ENCODE peak calls at places on chromosomes 16 and 17, in six cellular contexts. One of them, this sample, is unnamed.

GRCh38 chr16:83137326-83137770 is 510.6 kb downstream of the CDH13 start:
- DNase-seq in CD8-positive, alpha-beta T cell: no peak
- DNase-seq in brain microvascular endothelial cell: peak; percentile 75
- DNase-seq in fibroblast of lung: peak; percentile 94
- DNase-seq in endodermal cell: no peak
- DNase-seq in A673: no peak
- DNase-seq in this sample: no peak

GRCh38 chr17:81322271-81323082 is 27.4 kb upstream of the SLC38A10 start:
- DNase-seq in CD8-positive, alpha-beta T cell: peak; percentile 21
- DNase-seq in fibroblast of lung: no peak
- DNase-seq in brain microvascular endothelial cell: no peak
- DNase-seq in A673: peak; percentile 67
- DNase-seq in endodermal cell: peak; percentile 87
- DNase-seq in this sample: peak; percentile 43

GRCh38 chr17:44049294-44050080 is 17.0 kb downstream of the LSM12 start:
- DNase-seq in brain microvascular endothelial cell: no peak
- DNase-seq in A673: no peak
- DNase-seq in fibroblast of lung: no peak
- DNase-seq in CD8-positive, alpha-beta T cell: no peak
- DNase-seq in endodermal cell: no peak
- DNase-seq in this sample: no peak

GRCh38 chr16:35431829-35432663 is 1972.6 kb downstream of the TP53TG3F start:
- DNase-seq in CD8-positive, alpha-beta T cell: no peak
- DNase-seq in brain microvascular endothelial cell: no peak
- DNase-seq in A673: peak; percentile 1
- DNase-seq in fibroblast of lung: no peak
- DNase-seq in endodermal cell: peak; percentile 68
- DNase-seq in this sample: no peak

GRCh38 chr17:50774225-50774803 is 7.0 kb upstream of the ANKRD40CL start:
- DNase-seq in A673: no peak
- DNase-seq in fibroblast of lung: no peak
- DNase-seq in brain microvascular endothelial cell: no peak
- DNase-seq in endodermal cell: peak; percentile 68
- DNase-seq in CD8-positive, alpha-beta T cell: no peak
- DNase-seq in this sample: no peak

GRCh38 chr17:55149485-55149884 is 115.3 kb upstream of the HLF start:
- DNase-seq in endodermal cell: no peak
- DNase-seq in CD8-positive, alpha-beta T cell: no peak
- DNase-seq in brain microvascular endothelial cell: no peak
- DNase-seq in A673: no peak
- DNase-seq in fibroblast of lung: no peak
- DNase-seq in this sample: no peak

GRCh38 chr16:15542261-15542660 is 100.7 kb downstream of the MARF1 start:
- DNase-seq in brain microvascular endothelial cell: no peak
- DNase-seq in A673: peak; percentile 33
- DNase-seq in endodermal cell: no peak
- DNase-seq in fibroblast of lung: no peak
- DNase-seq in CD8-positive, alpha-beta T cell: no peak
- DNase-seq in this sample: no peak

GRCh38 chr17:28682655-28683054 is 20.6 kb downstream of the SUPT6H start:
- DNase-seq in A673: no peak
- DNase-seq in endodermal cell: no peak
- DNase-seq in fibroblast of lung: no peak
- DNase-seq in CD8-positive, alpha-beta T cell: no peak
- DNase-seq in brain microvascular endothelial cell: no peak
- DNase-seq in this sample: no peak

GRCh38 chr17:77963441-77963840 is 4.9 kb downstream of the TNRC6C start:
- DNase-seq in endodermal cell: no peak
- DNase-seq in CD8-positive, alpha-beta T cell: peak; percentile 53
- DNase-seq in brain microvascular endothelial cell: peak; percentile 93
- DNase-seq in A673: peak; percentile 80
- DNase-seq in fibroblast of lung: peak; percentile 95
- DNase-seq in this sample: peak; percentile 30

GRCh38 chr17:3885970-3886369 is 6.9 kb downstream of the CAMKK1 start:
- DNase-seq in endodermal cell: peak; percentile 85
- DNase-seq in CD8-positive, alpha-beta T cell: no peak
- DNase-seq in brain microvascular endothelial cell: peak; percentile 81
- DNase-seq in A673: no peak
- DNase-seq in fibroblast of lung: peak; percentile 59
- DNase-seq in this sample: no peak

GRCh38 chr17:45098869-45099616 is 33.3 kb downstream of the PLCD3 start:
- DNase-seq in fibroblast of lung: peak; percentile 58
- DNase-seq in A673: peak; percentile 63
- DNase-seq in CD8-positive, alpha-beta T cell: peak; percentile 76
- DNase-seq in brain microvascular endothelial cell: peak; percentile 60
- DNase-seq in endodermal cell: peak; percentile 99
- DNase-seq in this sample: peak; percentile 69

GRCh38 chr16:85047867-85048455 is 20.4 kb downstream of the KIAA0513 start:
- DNase-seq in brain microvascular endothelial cell: no peak
- DNase-seq in fibroblast of lung: no peak
- DNase-seq in A673: no peak
- DNase-seq in CD8-positive, alpha-beta T cell: no peak
- DNase-seq in endodermal cell: no peak
- DNase-seq in this sample: no peak
- H3K27ac ChIP-seq in brain microvascular endothelial cell: no peak overlapping the region
- H3K27ac ChIP-seq in fibroblast of lung: no peak overlapping the region
- H3K27ac ChIP-seq in A673: no peak overlapping the region
- H3K27ac ChIP-seq in CD8-positive, alpha-beta T cell: peak overlapping the region; percentile 18
- H3K27ac ChIP-seq in endodermal cell: no peak overlapping the region
- H3K27ac ChIP-seq in this sample: no peak overlapping the region

GRCh38 chr17:37065486-37066321 is 117.0 kb downstream of the AATF start:
- DNase-seq in brain microvascular endothelial cell: no peak
- DNase-seq in fibroblast of lung: no peak
- DNase-seq in CD8-positive, alpha-beta T cell: no peak
- DNase-seq in A673: no peak
- DNase-seq in endodermal cell: peak; percentile 87
- DNase-seq in this sample: no peak
- H3K27me3 ChIP-seq in brain microvascular endothelial cell: peaks cover 9% of the 10 kb centered on the region
- H3K27me3 ChIP-seq in fibroblast of lung: peaks cover 11% of the 10 kb centered on the region
- H3K27me3 ChIP-seq in CD8-positive, alpha-beta T cell: no peaks in the 10 kb centered on the region
- H3K27me3 ChIP-seq in A673: no peaks in the 10 kb centered on the region
- H3K27me3 ChIP-seq in endodermal cell: no peaks in the 10 kb centered on the region
- H3K27me3 ChIP-seq in this sample: no peaks in the 10 kb centered on the region

DNA sequence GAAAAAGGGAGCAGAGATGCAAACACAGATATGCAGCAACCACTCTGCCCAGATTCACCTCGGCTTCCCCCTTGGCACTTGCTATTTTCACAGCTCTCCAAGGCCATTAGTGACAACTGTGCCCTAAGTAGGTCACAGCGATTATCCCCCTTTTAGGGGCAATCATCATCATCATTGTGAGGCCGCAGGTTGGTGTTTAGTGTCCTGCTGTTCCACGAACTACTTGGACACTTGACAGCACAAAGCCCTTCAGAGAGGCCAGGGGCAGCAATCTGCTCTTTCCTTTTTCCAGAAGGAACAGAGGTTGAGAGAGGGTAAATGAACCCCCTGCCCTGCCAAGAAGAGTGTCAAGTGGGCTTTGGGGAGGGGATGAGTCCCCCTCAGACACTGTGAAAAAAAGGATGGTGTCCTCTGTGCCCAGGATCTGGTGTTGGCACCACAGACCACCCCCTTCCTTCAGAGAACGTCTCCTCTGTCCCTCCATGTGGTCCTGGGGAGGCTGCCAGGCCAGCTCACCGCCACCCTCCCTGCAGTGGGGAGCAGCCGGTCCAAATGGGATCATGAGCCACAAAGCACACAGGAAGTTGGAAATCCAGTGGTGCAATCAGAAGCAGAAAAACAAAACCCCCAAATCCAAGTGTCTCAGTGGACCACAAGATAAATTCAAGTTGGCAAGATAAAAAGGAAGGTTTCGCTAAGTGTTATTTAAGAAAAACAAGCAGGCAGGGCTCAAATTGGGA is 78.4 kb upstream of the MED9 start:
- DNase-seq in fibroblast of lung: peak; percentile 35
- DNase-seq in brain microvascular endothelial cell: no peak
- DNase-seq in A673: no peak
- DNase-seq in CD8-positive, alpha-beta T cell: no peak
- DNase-seq in endodermal cell: no peak
- DNase-seq in this sample: no peak
- H3K27ac ChIP-seq in fibroblast of lung: no peak overlapping the region
- H3K27ac ChIP-seq in brain microvascular endothelial cell: no peak overlapping the region
- H3K27ac ChIP-seq in A673: no peak overlapping the region
- H3K27ac ChIP-seq in CD8-positive, alpha-beta T cell: no peak overlapping the region
- H3K27ac ChIP-seq in endodermal cell: no peak overlapping the region
- H3K27ac ChIP-seq in this sample: no peak overlapping the region

GRCh38 chr16:25066747-25067631 is 44.6 kb upstream of the LCMT1 start:
- DNase-seq in endodermal cell: peak; percentile 95
- DNase-seq in A673: peak; percentile 77
- DNase-seq in fibroblast of lung: peak; percentile 76
- DNase-seq in CD8-positive, alpha-beta T cell: peak; percentile 82
- DNase-seq in brain microvascular endothelial cell: peak; percentile 38
- DNase-seq in this sample: peak; percentile 68
- H3K27me3 ChIP-seq in endodermal cell: peaks cover 6% of the 10 kb centered on the region
- H3K27me3 ChIP-seq in A673: no peaks in the 10 kb centered on the region
- H3K27me3 ChIP-seq in fibroblast of lung: no peaks in the 10 kb centered on the region
- H3K27me3 ChIP-seq in CD8-positive, alpha-beta T cell: no peaks in the 10 kb centered on the region
- H3K27me3 ChIP-seq in brain microvascular endothelial cell: no peaks in the 10 kb centered on the region
- H3K27me3 ChIP-seq in this sample: no peaks in the 10 kb centered on the region

GRCh38 chr17:2025220-2025621 is at the start of gene RTN4RL1:
- DNase-seq in brain microvascular endothelial cell: no peak
- DNase-seq in endodermal cell: peak; percentile 90
- DNase-seq in A673: peak; percentile 94
- DNase-seq in CD8-positive, alpha-beta T cell: peak; percentile 73
- DNase-seq in fibroblast of lung: peak; percentile 57
- DNase-seq in this sample: peak; percentile 59

GRCh38 chr17:2024572-2025219 is 438 bp downstream of the RTN4RL1 start:
- DNase-seq in brain microvascular endothelial cell: no peak
- DNase-seq in CD8-positive, alpha-beta T cell: no peak
- DNase-seq in fibroblast of lung: no peak
- DNase-seq in A673: no peak
- DNase-seq in endodermal cell: peak; percentile 85
- DNase-seq in this sample: no peak

GRCh38 chr17:2027528-2028233 is 2.3 kb upstream of the DPH1 start:
- DNase-seq in A673: no peak
- DNase-seq in CD8-positive, alpha-beta T cell: no peak
- DNase-seq in brain microvascular endothelial cell: no peak
- DNase-seq in endodermal cell: no peak
- DNase-seq in fibroblast of lung: peak; percentile 60
- DNase-seq in this sample: no peak

GRCh38 chr17:2023692-2024571 is 1.2 kb downstream of the RTN4RL1 start:
- DNase-seq in CD8-positive, alpha-beta T cell: no peak
- DNase-seq in fibroblast of lung: peak; percentile 33
- DNase-seq in A673: peak; percentile 68
- DNase-seq in brain microvascular endothelial cell: no peak
- DNase-seq in endodermal cell: peak; percentile 97
- DNase-seq in this sample: no peak

GRCh38 chr17:2025622-2026309 is 632 bp upstream of the RTN4RL1 start:
- DNase-seq in fibroblast of lung: peak; percentile 54
- DNase-seq in brain microvascular endothelial cell: peak; percentile 54
- DNase-seq in endodermal cell: peak; percentile 92
- DNase-seq in A673: peak; percentile 72
- DNase-seq in CD8-positive, alpha-beta T cell: peak; percentile 34
- DNase-seq in this sample: no peak
- H3K27ac ChIP-seq in fibroblast of lung: no peak overlapping the region
- H3K27ac ChIP-seq in brain microvascular endothelial cell: no peak overlapping the region
- H3K27ac ChIP-seq in endodermal cell: no peak overlapping the region
- H3K27ac ChIP-seq in A673: no peak overlapping the region
- H3K27ac ChIP-seq in CD8-positive, alpha-beta T cell: no peak overlapping the region
- H3K27ac ChIP-seq in this sample: no peak overlapping the region

DNA sequence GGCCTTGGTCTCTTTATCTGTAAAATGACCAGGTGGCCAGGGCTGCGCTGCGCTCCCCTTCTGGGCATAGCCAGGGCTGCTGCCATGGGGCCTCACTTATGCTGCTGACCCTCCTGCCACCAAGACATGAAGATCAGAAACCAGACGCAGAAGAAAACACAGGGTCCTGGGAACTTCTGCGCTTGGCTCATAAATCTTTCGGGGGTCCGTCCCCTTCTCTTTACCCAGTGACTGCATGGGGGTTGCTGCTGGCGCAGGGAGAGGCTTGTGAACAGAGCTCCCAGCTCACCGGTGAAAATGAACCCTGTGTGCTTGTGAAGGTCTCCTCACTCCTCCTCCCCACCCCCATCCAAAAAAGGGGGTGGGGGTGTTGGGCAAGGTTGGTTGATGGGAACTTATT is 5.7 kb upstream of the FOXL1 start:
- DNase-seq in CD8-positive, alpha-beta T cell: no peak
- DNase-seq in brain microvascular endothelial cell: no peak
- DNase-seq in fibroblast of lung: no peak
- DNase-seq in endodermal cell: no peak
- DNase-seq in A673: no peak
- DNase-seq in this sample: no peak
- H3K27me3 ChIP-seq in CD8-positive, alpha-beta T cell: peaks cover 35% of the 10 kb centered on the region
- H3K27me3 ChIP-seq in brain microvascular endothelial cell: no peaks in the 10 kb centered on the region
- H3K27me3 ChIP-seq in fibroblast of lung: no peaks in the 10 kb centered on the region
- H3K27me3 ChIP-seq in endodermal cell: peaks cover 99% of the 10 kb centered on the region
- H3K27me3 ChIP-seq in A673: peaks cover 36% of the 10 kb centered on the region
- H3K27me3 ChIP-seq in this sample: peaks cover 74% of the 10 kb centered on the region

GRCh38 chr16:87240211-87241134 is 76.7 kb downstream of the C16orf95 start:
- DNase-seq in A673: no peak
- DNase-seq in fibroblast of lung: peak; percentile 23
- DNase-seq in endodermal cell: no peak
- DNase-seq in brain microvascular endothelial cell: no peak
- DNase-seq in CD8-positive, alpha-beta T cell: no peak
- DNase-seq in this sample: no peak
- H3K27ac ChIP-seq in A673: no peak overlapping the region
- H3K27ac ChIP-seq in fibroblast of lung: no peak overlapping the region
- H3K27ac ChIP-seq in endodermal cell: no peak overlapping the region
- H3K27ac ChIP-seq in brain microvascular endothelial cell: no peak overlapping the region
- H3K27ac ChIP-seq in CD8-positive, alpha-beta T cell: no peak overlapping the region
- H3K27ac ChIP-seq in this sample: no peak overlapping the region